ENCODE peak calls at places on chromosomes 12 and 14, in seven cellular contexts. M is ovary, G is bronchial epithelial cell, N is cardiac fibroblast, L is BJ, X is A549, P is mucosa of descending colon. Y is an unnamed sample.

GRCh38 chr12:105933671-105934665 is 204.8 kb downstream of the NUAK1 start:
- DNase-seq in M (no peak), G (peak; percentile 95), N (peak; percentile 94), L (peak; percentile 95), X (peak; percentile 71), P (peak; percentile 48), Y (peak; percentile 93)

GRCh38 chr14:23146423-23146910 is 27.4 kb upstream of the CEBPE start:
- DNase-seq in M (no peak), G (no peak), N (no peak), L (no peak), X (no peak), P (no peak), Y (no peak)

GRCh38 chr12:2586159-2587035 is 208.4 kb upstream of the FKBP4 start:
- DNase-seq in M (no peak), G (no peak), N (no peak), L (no peak), X (no peak), P (no peak), Y (no peak)

GRCh38 chr14:96103560-96104460 is 64.6 kb downstream of the C14orf132 start:
- DNase-seq in M (no peak), G (no peak), N (no peak), L (no peak), X (no peak), P (no peak), Y (no peak)

GRCh38 chr14:92676448-92677086 is 71.9 kb downstream of the LGMN start:
- DNase-seq in M (no peak), G (no peak), N (no peak), L (no peak), X (no peak), P (no peak), Y (no peak)

GRCh38 chr14:98955741-98956070 is 316.3 kb downstream of the BCL11B start:
- DNase-seq in M (no peak), G (no peak), N (no peak), L (no peak), X (no peak), P (no peak), Y (no peak)

GRCh38 chr14:68468437-68469207 is 324.2 kb downstream of the ZFP36L1 start:
- DNase-seq in M (no peak), G (peak; percentile 95), N (peak; percentile 56), L (peak; percentile 52), X (no peak), P (no peak), Y (no peak)

GRCh38 chr12:22709292-22709691 is 84.3 kb downstream of the ETNK1 start:
- DNase-seq in M (no peak), G (peak; percentile 35), N (peak; percentile 15), L (no peak), X (peak; percentile 42), P (no peak), Y (no peak)

GRCh38 chr12:106296179-106296877 is 6.2 kb upstream of the TCP11L2 start:
- DNase-seq in M (no peak), G (peak; percentile 97), N (peak; percentile 46), L (no peak), X (peak; percentile 69), P (no peak), Y (peak; percentile 55)

GRCh38 chr12:112126000-112126431 is 656 bp downstream of the TRAFD1 start:
- DNase-seq in M (no peak), G (no peak), N (no peak), L (no peak), X (no peak), P (no peak), Y (no peak)

GRCh38 chr14:61730756-61731373 is 31.4 kb upstream of the SNAPC1 start:
- DNase-seq in M (no peak), G (no peak), N (no peak), L (no peak), X (no peak), P (no peak), Y (no peak)

GRCh38 chr12:107912421-107913004 is 138.0 kb downstream of the ASCL4 start:
- DNase-seq in M (no peak), G (peak; percentile 54), N (peak; percentile 6), L (no peak), X (peak; percentile 73), P (peak; percentile 48), Y (no peak)

GRCh38 chr14:34498684-34499412 is 36.8 kb upstream of the SPTSSA start:
- DNase-seq in M (no peak), G (peak; percentile 37), N (peak; percentile 43), L (no peak), X (peak; percentile 80), P (no peak), Y (no peak)

GRCh38 chr12:5989621-5990020 is 44.6 kb upstream of the ANO2 start:
- DNase-seq in M (no peak), G (no peak), N (no peak), L (no peak), X (no peak), P (no peak), Y (no peak)

GRCh38 chr12:27785882-27786570 is 6.0 kb upstream of the MANSC4 start:
- DNase-seq in M (no peak), G (peak; percentile 89), N (peak; percentile 44), L (no peak), X (no peak), P (no peak), Y (no peak)

GRCh38 chr14:38958589-38958988 is 144.4 kb downstream of the SEC23A start:
- DNase-seq in M (no peak), G (no peak), N (peak; percentile 9), L (no peak), X (no peak), P (no peak), Y (no peak)

GRCh38 chr12:29275834-29276233 is 105.1 kb downstream of the ERGIC2 start:
- DNase-seq in M (no peak), G (no peak), N (no peak), L (no peak), X (no peak), P (no peak), Y (no peak)

GRCh38 chr14:53613404-53614253 is 343.0 kb downstream of the BMP4 start:
- DNase-seq in M (no peak), G (peak; percentile 93), N (no peak), L (no peak), X (peak; percentile 97), P (no peak), Y (no peak)

DNA sequence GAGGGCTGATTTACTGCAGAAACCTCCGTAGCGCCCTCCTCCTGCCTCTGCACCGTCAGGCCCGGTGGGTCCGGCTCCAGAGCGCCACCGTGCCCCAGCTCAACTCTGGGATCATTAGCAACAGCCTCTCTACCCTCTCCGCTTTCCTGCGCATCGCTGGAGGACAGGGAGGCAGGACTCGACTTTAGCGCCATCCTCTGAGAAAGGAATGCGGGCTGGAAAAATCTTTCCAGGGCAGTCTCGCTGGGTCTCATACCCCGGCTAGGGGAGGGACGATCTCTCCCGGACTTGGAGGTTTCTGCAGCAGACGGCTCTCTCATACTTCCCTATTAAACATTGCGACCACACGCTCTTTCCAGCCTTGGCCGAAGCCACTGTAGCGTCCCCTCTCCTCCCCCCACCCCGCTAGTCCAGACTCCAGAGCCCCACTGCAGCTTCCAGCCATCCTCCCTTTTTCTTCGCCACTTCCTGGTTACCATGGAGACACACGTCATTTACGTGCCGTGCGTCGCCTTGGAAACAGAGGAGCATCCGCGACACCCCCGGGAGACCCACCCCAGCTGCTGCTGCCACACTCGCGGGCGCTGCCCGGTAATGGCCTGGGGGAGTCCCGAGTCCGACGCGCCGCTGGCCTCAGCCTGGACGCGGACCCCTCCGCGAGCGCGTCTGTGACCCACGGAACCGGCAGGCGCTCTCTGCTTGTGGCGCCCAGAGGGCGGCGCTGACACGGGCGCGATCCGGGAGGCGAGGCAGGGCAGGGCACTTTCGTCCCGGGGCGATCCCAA is at the start of gene CCDC184:
- DNase-seq in M (peak; percentile 75), G (peak; percentile 42), N (peak; percentile 84), L (no peak), X (peak; percentile 90), P (peak; percentile 79), Y (no peak)
- H3K4me3 ChIP-seq in M (peak within 1 kb of the TSS; percentile 62), G (peak within 1 kb of the TSS; percentile 38), N (peak within 1 kb of the TSS; percentile 83), L (peak within 1 kb of the TSS; percentile 56), X (peak within 1 kb of the TSS; percentile 64), P (peak within 1 kb of the TSS; percentile 26), Y (peak within 1 kb of the TSS; percentile 64)

DNA sequence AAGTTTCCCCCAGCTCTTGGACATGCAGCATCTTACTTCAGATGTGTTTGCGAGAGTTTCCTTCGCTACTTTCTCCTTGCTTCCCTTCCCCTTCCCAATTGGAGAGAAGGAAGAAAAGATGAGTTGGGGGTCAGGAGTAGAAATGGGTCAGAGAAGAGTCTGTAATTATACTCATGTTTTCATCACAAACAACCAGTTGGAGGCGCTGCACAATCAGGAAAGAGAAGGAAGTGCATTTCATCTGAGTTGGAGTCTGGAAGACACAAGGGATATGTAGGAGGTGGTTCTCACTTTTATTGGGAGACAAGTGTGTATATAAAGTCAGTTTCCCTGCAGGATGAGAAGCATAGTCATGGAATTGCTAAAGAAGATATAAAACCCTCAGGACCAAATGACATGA is 31.3 kb upstream of the VSX2 start:
- DNase-seq in M (no peak), G (peak; percentile 15), N (no peak), L (no peak), X (peak; percentile 7), P (no peak), Y (no peak)
- TF ChIP-seq CTCF in M (no peak), G (peak; percentile 18), N (peak; percentile 14), L (no peak), X (no peak), P (no peak), Y (no peak)

GRCh38 chr14:58488550-58488949 is 61.0 kb downstream of the KIAA0586 start:
- DNase-seq in M (no peak), G (peak; percentile 60), N (peak; percentile 34), L (no peak), X (no peak), P (no peak), Y (no peak)
- H3K4me3 ChIP-seq in M (no peak overlapping the region), G (no peak overlapping the region), N (no peak overlapping the region), L (no peak overlapping the region), X (no peak overlapping the region), P (no peak overlapping the region), Y (no peak overlapping the region)

GRCh38 chr14:52011557-52011956 is 22.2 kb downstream of the RTRAF start:
- DNase-seq in M (no peak), G (no peak), N (no peak), L (no peak), X (no peak), P (no peak), Y (no peak)

GRCh38 chr14:52010173-52010693 is 20.9 kb downstream of the RTRAF start:
- DNase-seq in M (no peak), G (no peak), N (no peak), L (no peak), X (no peak), P (no peak), Y (no peak)

GRCh38 chr14:52014601-52015267 is 25.4 kb downstream of the RTRAF start:
- DNase-seq in M (no peak), G (no peak), N (no peak), L (no peak), X (no peak), P (no peak), Y (no peak)

GRCh38 chr14:52013984-52014600 is 24.7 kb downstream of the RTRAF start:
- DNase-seq in M (no peak), G (no peak), N (no peak), L (no peak), X (peak; percentile 20), P (no peak), Y (no peak)

GRCh38 chr14:52012635-52013034 is 23.3 kb downstream of the RTRAF start:
- DNase-seq in M (peak; percentile 60), G (no peak), N (peak; percentile 95), L (no peak), X (no peak), P (no peak), Y (no peak)
- TF ChIP-seq CTCF in M (no peak), G (no peak), N (no peak), L (no peak), X (no peak), P (no peak), Y (no peak)

Y was measured in AG09309.